ENCODE peak calls at places on chromosomes 7 and 10, in eight cellular contexts. W is hepatocyte, Q is heart right ventricle, L is tibial nerve, J is tibial artery, I is BJ, G is nephron progenitor cell, U is K562. K is an unnamed sample.

GRCh38 chr10:3902809-3903410 is 117.9 kb upstream of the KLF6 start:
- DNase-seq in W (no peak), Q (no peak), L (no peak), J (no peak), I (no peak), G (no peak), U (no peak), K (no peak)

GRCh38 chr7:100173806-100174495 is 3.2 kb downstream of the GPC2 start:
- DNase-seq in W (no peak), Q (no peak), L (no peak), J (no peak), I (no peak), G (no peak), U (no peak), K (no peak)

GRCh38 chr7:24336461-24336860 is 52.5 kb downstream of the NPY start:
- DNase-seq in W (peak), Q (no peak), L (no peak), J (no peak), I (no peak), G (peak), U (no peak), K (no peak)

GRCh38 chr10:78515037-78515872 is 481.6 kb downstream of the RPS24 start:
- DNase-seq in W (no peak), Q (peak), L (no peak), J (peak), I (no peak), G (no peak), U (no peak), K (no peak)

GRCh38 chr10:119209050-119209735 is 1.8 kb downstream of the GRK5 start:
- DNase-seq in W (peak), Q (peak), L (peak), J (peak), I (no peak), G (peak), U (peak), K (no peak)

GRCh38 chr10:86655596-86655995 is 1.2 kb downstream of the OPN4 start:
- DNase-seq in W (no peak), Q (no peak), L (no peak), J (peak), I (no peak), G (no peak), U (no peak), K (no peak)

GRCh38 chr7:36943591-36944430 is 219.5 kb upstream of the AOAH start:
- DNase-seq in W (no peak), Q (no peak), L (no peak), J (no peak), I (no peak), G (no peak), U (no peak), K (no peak)

GRCh38 chr7:54802114-54802513 is 43.1 kb upstream of the SEC61G start:
- DNase-seq in W (no peak), Q (no peak), L (no peak), J (no peak), I (no peak), G (no peak), U (no peak), K (no peak)

GRCh38 chr7:129225931-129226572 is 1.2 kb downstream of the AHCYL2 start:
- DNase-seq in W (no peak), Q (no peak), L (no peak), J (no peak), I (no peak), G (no peak), U (peak), K (no peak)

GRCh38 chr7:129845972-129846327 is 106.8 kb downstream of the UBE2H start:
- DNase-seq in W (no peak), Q (no peak), L (no peak), J (no peak), I (peak), G (no peak), U (no peak), K (no peak)

GRCh38 chr7:131948434-131949053 is 392.1 kb upstream of the PODXL start:
- DNase-seq in W (peak), Q (no peak), L (peak), J (peak), I (no peak), G (no peak), U (no peak), K (peak)

GRCh38 chr10:11397077-11397476 is 214.4 kb downstream of the USP6NL start:
- DNase-seq in W (no peak), Q (no peak), L (no peak), J (no peak), I (no peak), G (no peak), U (no peak), K (no peak)

GRCh38 chr10:119562097-119562496 is 19.6 kb upstream of the RGS10 start:
- DNase-seq in W (no peak), Q (no peak), L (no peak), J (no peak), I (no peak), G (no peak), U (no peak), K (no peak)

GRCh38 chr7:75644599-75644998 is 94.1 kb downstream of the HIP1 start:
- DNase-seq in W (no peak), Q (no peak), L (no peak), J (no peak), I (no peak), G (peak), U (no peak), K (no peak)

GRCh38 chr10:4384254-4384653 is 441.8 kb upstream of the AKR1E2 start:
- DNase-seq in W (no peak), Q (no peak), L (no peak), J (no peak), I (no peak), G (peak), U (no peak), K (no peak)

GRCh38 chr7:116593359-116594075 is 68.7 kb downstream of the CAV1 start:
- DNase-seq in W (no peak), Q (no peak), L (no peak), J (no peak), I (no peak), G (no peak), U (no peak), K (no peak)

GRCh38 chr7:55439627-55440026 is 74.5 kb downstream of the LANCL2 start:
- DNase-seq in W (no peak), Q (no peak), L (no peak), J (no peak), I (no peak), G (no peak), U (no peak), K (no peak)

GRCh38 chr10:6145979-6146432 is 56.7 kb upstream of the PFKFB3 start:
- DNase-seq in W (no peak), Q (no peak), L (no peak), J (no peak), I (no peak), G (no peak), U (no peak), K (no peak)

GRCh38 chr7:150793569-150794238 is 6.5 kb downstream of the TMEM176B start:
- DNase-seq in W (no peak), Q (no peak), L (no peak), J (no peak), I (no peak), G (no peak), U (no peak), K (no peak)

GRCh38 chr7:159071260-159071659 is 73.4 kb downstream of the VIPR2 start:
- DNase-seq in W (no peak), Q (no peak), L (no peak), J (no peak), I (no peak), G (no peak), U (no peak), K (no peak)

GRCh38 chr7:98669417-98670015 is 52.4 kb downstream of the NPTX2 start:
- DNase-seq in W (no peak), Q (no peak), L (peak), J (no peak), I (no peak), G (no peak), U (no peak), K (no peak)

GRCh38 chr7:38685851-38686250 is 54.7 kb upstream of the AMPH start:
- DNase-seq in W (no peak), Q (no peak), L (no peak), J (no peak), I (no peak), G (no peak), U (no peak), K (no peak)

GRCh38 chr7:55476071-55476803 is 96.1 kb downstream of the VOPP1 start:
- DNase-seq in W (no peak), Q (no peak), L (no peak), J (no peak), I (no peak), G (no peak), U (no peak), K (no peak)

GRCh38 chr10:24857001-24857695 is 95.3 kb downstream of the PRTFDC1 start:
- DNase-seq in W (no peak), Q (no peak), L (no peak), J (no peak), I (no peak), G (no peak), U (no peak), K (no peak)

GRCh38 chr7:133044722-133045473 is 37.0 kb downstream of the CHCHD3 start:
- DNase-seq in W (no peak), Q (no peak), L (no peak), J (no peak), I (no peak), G (peak), U (no peak), K (no peak)

GRCh38 chr10:82691211-82691610 is 816.2 kb downstream of the NRG3 start:
- DNase-seq in W (no peak), Q (no peak), L (no peak), J (no peak), I (no peak), G (no peak), U (no peak), K (no peak)

GRCh38 chr7:36795451-36796021 is 71.2 kb upstream of the AOAH start:
- DNase-seq in W (peak), Q (no peak), L (no peak), J (no peak), I (no peak), G (no peak), U (no peak), K (no peak)

GRCh38 chr7:13181221-13181620 is 493.8 kb downstream of the ARL4A start:
- DNase-seq in W (peak), Q (no peak), L (no peak), J (no peak), I (no peak), G (peak), U (no peak), K (no peak)

GRCh38 chr10:50421026-50421719 is 169.9 kb upstream of the ASAH2 start:
- DNase-seq in W (peak), Q (no peak), L (peak), J (peak), I (no peak), G (peak), U (peak), K (no peak)

GRCh38 chr7:127380479-127380878 is 12.0 kb downstream of the ZNF800 start:
- DNase-seq in W (no peak), Q (no peak), L (no peak), J (no peak), I (no peak), G (no peak), U (no peak), K (no peak)

DNA sequence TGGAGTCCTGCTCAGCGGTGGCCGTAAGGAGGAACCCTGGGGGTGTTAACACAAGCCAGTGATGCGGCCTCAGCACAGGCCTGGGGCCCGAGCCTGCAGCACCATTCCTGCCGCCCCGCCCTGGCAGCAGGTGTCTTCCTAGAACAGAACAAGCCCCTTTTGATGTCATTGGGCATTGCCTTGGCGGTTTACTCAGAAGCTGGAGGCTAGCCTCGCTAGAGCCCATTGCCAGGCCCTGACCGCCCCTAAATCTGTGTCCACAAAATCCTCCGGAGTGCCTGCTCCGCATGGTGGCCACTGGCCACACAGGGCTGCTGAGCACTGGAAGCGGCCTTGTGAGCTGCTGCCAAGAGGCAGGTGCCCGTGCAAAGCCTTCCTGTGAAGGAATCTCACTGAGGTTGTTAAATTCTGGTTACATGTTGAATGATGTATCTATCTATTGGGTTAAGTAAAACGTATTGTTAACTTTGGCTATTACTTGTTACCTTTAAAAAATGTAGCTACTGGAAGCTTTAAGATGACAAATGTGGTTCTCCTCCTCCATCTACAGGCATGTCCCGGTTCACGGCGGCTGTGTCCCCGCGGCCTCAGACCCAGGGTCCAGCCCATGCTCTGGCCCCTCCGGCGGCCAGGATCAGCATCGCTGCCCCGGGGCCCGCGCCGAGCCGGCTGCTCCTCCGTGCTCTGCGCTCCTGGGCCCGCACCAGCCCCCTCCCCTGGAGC is 1.2 kb upstream of the INPP5A start:
- DNase-seq in W (no peak), Q (no peak), L (no peak), J (peak), I (no peak), G (no peak), U (no peak), K (no peak)
- TF ChIP-seq CTCF in W (peak), Q (no peak), L (no peak), J (no peak), I (no peak), G (no peak), U (no peak), K (no peak)

GRCh38 chr10:48522011-48522765 is 82.7 kb downstream of the ARHGAP22 start:
- DNase-seq in W (no peak), Q (no peak), L (no peak), J (no peak), I (no peak), G (no peak), U (no peak), K (no peak)

GRCh38 chr10:48525956-48526355 is 78.9 kb downstream of the ARHGAP22 start:
- DNase-seq in W (no peak), Q (no peak), L (no peak), J (no peak), I (no peak), G (no peak), U (no peak), K (no peak)

GRCh38 chr10:48525113-48525512 is 79.8 kb downstream of the ARHGAP22 start:
- DNase-seq in W (no peak), Q (no peak), L (no peak), J (no peak), I (no peak), G (no peak), U (no peak), K (no peak)

GRCh38 chr10:48523212-48523819 is 81.6 kb downstream of the ARHGAP22 start:
- DNase-seq in W (peak), Q (peak), L (no peak), J (no peak), I (peak), G (peak), U (peak), K (no peak)

DNA sequence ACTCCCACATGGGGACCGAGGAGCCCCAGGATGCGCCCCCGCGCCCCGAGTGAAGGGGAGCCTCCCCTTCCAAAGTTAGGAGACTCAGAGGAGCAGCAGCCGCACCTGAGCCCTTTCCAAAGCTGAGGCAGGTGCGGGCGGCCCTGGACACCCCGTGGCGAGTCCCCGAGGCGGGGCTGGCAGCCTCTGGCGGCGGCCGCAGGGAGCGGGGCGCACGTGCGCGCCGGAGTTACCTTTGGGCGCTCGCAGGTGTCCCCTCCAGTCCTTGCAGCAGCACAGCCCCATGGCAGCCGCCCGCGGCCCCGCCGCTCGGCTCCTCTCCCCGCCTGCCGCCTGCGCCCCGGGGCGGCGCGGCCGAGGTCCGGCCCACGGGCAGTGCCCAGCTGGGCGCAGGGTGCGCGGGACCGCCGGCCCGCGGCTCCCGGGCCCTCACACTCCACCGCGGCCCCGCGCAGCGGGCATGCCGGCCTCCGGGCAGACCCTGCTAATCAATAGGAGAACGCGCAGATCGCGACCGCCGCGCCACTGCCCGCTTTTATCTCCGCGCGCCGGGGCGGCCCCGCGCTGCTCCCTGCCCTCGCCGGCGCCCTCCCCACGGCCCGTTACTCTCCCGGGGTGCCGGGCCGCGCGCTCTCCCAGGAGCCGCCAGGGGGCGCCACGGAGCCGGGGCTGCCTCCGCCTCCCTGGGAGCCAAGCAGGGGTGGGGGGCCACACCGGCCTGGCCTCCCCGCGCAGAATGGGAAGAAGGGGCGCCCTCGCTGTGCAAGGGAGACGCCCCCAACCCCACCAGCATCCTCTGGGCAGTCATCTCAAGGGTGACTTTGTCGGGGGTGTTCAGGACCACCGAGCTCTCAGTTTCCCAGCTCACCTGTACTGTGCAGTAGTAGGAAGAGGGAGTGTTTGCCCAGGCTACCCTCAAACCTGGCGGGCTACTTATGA is 80.8 kb downstream of the ARHGAP22 start:
- DNase-seq in W (peak), Q (no peak), L (no peak), J (no peak), I (no peak), G (peak), U (peak), K (peak)
- TF ChIP-seq CTCF in W (peak), Q (peak), L (peak), J (peak), I (peak), G (peak), U (peak), K (peak)

DNA sequence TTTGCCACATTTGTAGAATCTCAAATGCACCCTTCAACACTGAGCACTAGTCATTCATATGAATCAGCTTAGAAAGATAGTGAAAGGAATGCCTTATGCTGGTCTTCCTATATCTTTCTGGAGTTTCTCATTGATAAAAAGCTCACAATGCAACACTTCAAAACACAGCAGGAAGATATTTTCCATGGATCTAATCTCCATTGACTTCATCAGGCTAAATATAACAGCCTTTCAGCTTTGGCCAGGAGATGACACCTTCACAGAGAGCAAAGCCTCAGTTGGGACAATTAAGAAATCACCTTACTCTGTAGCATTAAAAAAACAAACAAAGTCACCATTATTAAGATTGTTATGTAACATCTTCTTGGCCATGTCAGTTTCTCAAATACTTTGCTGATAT is 6.7 kb downstream of the NRP1 start:
- DNase-seq in W (no peak), Q (no peak), L (no peak), J (no peak), I (no peak), G (no peak), U (no peak), K (no peak)
- TF ChIP-seq CTCF in W (peak), Q (no peak), L (no peak), J (no peak), I (peak), G (no peak), U (no peak), K (peak)

GRCh38 chr7:95919574-95919973 is 147.2 kb downstream of the DYNC1I1 start:
- DNase-seq in W (no peak), Q (no peak), L (no peak), J (no peak), I (no peak), G (no peak), U (no peak), K (no peak)
- TF ChIP-seq CTCF in W (no peak), Q (no peak), L (peak), J (peak), I (peak), G (no peak), U (no peak), K (no peak)

K was measured in D721Med.